ENCODE peak calls at places on chromosomes 13 and 19, in seven cellular contexts. One of them, this sample, is unnamed.
A peak's percentile ranks its signal among the peaks of the same experiment; 100 is the strongest.

GRCh38 chr13:35764359-35765015 is 288.0 kb upstream of the MAB21L1 start:
- DNase-seq in fibroblast of villous mesenchyme: no peak
- DNase-seq in HTR-8/SVneo: no peak
- DNase-seq in nephron progenitor cell: no peak
- DNase-seq in stimulated activated CD4-positive, alpha-beta T cell treated with anti-CD3 and anti-CD28 coated beads, Interleukin-2, amount 100 ng/mL, for 24 hours: no peak
- DNase-seq in NCI-H2029 treated with DMSO at 0.1 percent for 48 hours: no peak
- DNase-seq in effector CD8-positive, alpha-beta T cell: no peak
- DNase-seq in this sample: peak; percentile 73

GRCh38 chr13:80572308-80572676 is 231.4 kb upstream of the SPRY2 start:
- DNase-seq in NCI-H2029 treated with DMSO at 0.1 percent for 48 hours: no peak
- DNase-seq in nephron progenitor cell: no peak
- DNase-seq in effector CD8-positive, alpha-beta T cell: no peak
- DNase-seq in HTR-8/SVneo: no peak
- DNase-seq in stimulated activated CD4-positive, alpha-beta T cell treated with anti-CD3 and anti-CD28 coated beads, Interleukin-2, amount 100 ng/mL, for 24 hours: no peak
- DNase-seq in fibroblast of villous mesenchyme: no peak
- DNase-seq in this sample: no peak

GRCh38 chr13:75507027-75508001 is 25.3 kb upstream of the TBC1D4 start:
- DNase-seq in stimulated activated CD4-positive, alpha-beta T cell treated with anti-CD3 and anti-CD28 coated beads, Interleukin-2, amount 100 ng/mL, for 24 hours: no peak
- DNase-seq in NCI-H2029 treated with DMSO at 0.1 percent for 48 hours: no peak
- DNase-seq in HTR-8/SVneo: no peak
- DNase-seq in nephron progenitor cell: no peak
- DNase-seq in effector CD8-positive, alpha-beta T cell: no peak
- DNase-seq in fibroblast of villous mesenchyme: no peak
- DNase-seq in this sample: no peak

GRCh38 chr19:10420444-10421239 is at the start of gene PDE4A:
- DNase-seq in nephron progenitor cell: peak; percentile 79
- DNase-seq in stimulated activated CD4-positive, alpha-beta T cell treated with anti-CD3 and anti-CD28 coated beads, Interleukin-2, amount 100 ng/mL, for 24 hours: peak; percentile 70
- DNase-seq in fibroblast of villous mesenchyme: peak; percentile 40
- DNase-seq in NCI-H2029 treated with DMSO at 0.1 percent for 48 hours: no peak
- DNase-seq in effector CD8-positive, alpha-beta T cell: no peak
- DNase-seq in HTR-8/SVneo: no peak
- DNase-seq in this sample: peak; percentile 65

GRCh38 chr13:60009300-60010248 is 154.2 kb downstream of the DIAPH3 start:
- DNase-seq in nephron progenitor cell: no peak
- DNase-seq in stimulated activated CD4-positive, alpha-beta T cell treated with anti-CD3 and anti-CD28 coated beads, Interleukin-2, amount 100 ng/mL, for 24 hours: no peak
- DNase-seq in effector CD8-positive, alpha-beta T cell: no peak
- DNase-seq in HTR-8/SVneo: no peak
- DNase-seq in fibroblast of villous mesenchyme: peak; percentile 12
- DNase-seq in NCI-H2029 treated with DMSO at 0.1 percent for 48 hours: peak; percentile 26
- DNase-seq in this sample: no peak

GRCh38 chr19:19515764-19516519 is at the start of gene NDUFA13:
- DNase-seq in effector CD8-positive, alpha-beta T cell: peak; percentile 95
- DNase-seq in stimulated activated CD4-positive, alpha-beta T cell treated with anti-CD3 and anti-CD28 coated beads, Interleukin-2, amount 100 ng/mL, for 24 hours: peak; percentile 95
- DNase-seq in HTR-8/SVneo: peak; percentile 94
- DNase-seq in nephron progenitor cell: peak; percentile 96
- DNase-seq in NCI-H2029 treated with DMSO at 0.1 percent for 48 hours: peak; percentile 58
- DNase-seq in fibroblast of villous mesenchyme: peak; percentile 93
- DNase-seq in this sample: peak; percentile 97

GRCh38 chr19:35791814-35792279 is 16.5 kb downstream of the ARHGAP33 start:
- DNase-seq in nephron progenitor cell: no peak
- DNase-seq in stimulated activated CD4-positive, alpha-beta T cell treated with anti-CD3 and anti-CD28 coated beads, Interleukin-2, amount 100 ng/mL, for 24 hours: no peak
- DNase-seq in NCI-H2029 treated with DMSO at 0.1 percent for 48 hours: no peak
- DNase-seq in HTR-8/SVneo: no peak
- DNase-seq in effector CD8-positive, alpha-beta T cell: no peak
- DNase-seq in fibroblast of villous mesenchyme: no peak
- DNase-seq in this sample: no peak

GRCh38 chr13:32031025-32031814 is at the start of gene FRY:
- DNase-seq in fibroblast of villous mesenchyme: peak; percentile 72
- DNase-seq in effector CD8-positive, alpha-beta T cell: peak; percentile 7
- DNase-seq in stimulated activated CD4-positive, alpha-beta T cell treated with anti-CD3 and anti-CD28 coated beads, Interleukin-2, amount 100 ng/mL, for 24 hours: peak; percentile 56
- DNase-seq in nephron progenitor cell: peak; percentile 75
- DNase-seq in HTR-8/SVneo: peak; percentile 31
- DNase-seq in NCI-H2029 treated with DMSO at 0.1 percent for 48 hours: peak; percentile 15
- DNase-seq in this sample: peak; percentile 76

GRCh38 chr13:42041684-42042035 is 6.8 kb upstream of the DGKH start:
- DNase-seq in NCI-H2029 treated with DMSO at 0.1 percent for 48 hours: no peak
- DNase-seq in fibroblast of villous mesenchyme: peak; percentile 69
- DNase-seq in stimulated activated CD4-positive, alpha-beta T cell treated with anti-CD3 and anti-CD28 coated beads, Interleukin-2, amount 100 ng/mL, for 24 hours: peak; percentile 4
- DNase-seq in HTR-8/SVneo: peak; percentile 30
- DNase-seq in effector CD8-positive, alpha-beta T cell: no peak
- DNase-seq in nephron progenitor cell: peak; percentile 50
- DNase-seq in this sample: peak; percentile 83

GRCh38 chr19:4233282-4233853 is 4.0 kb downstream of the EBI3 start:
- DNase-seq in stimulated activated CD4-positive, alpha-beta T cell treated with anti-CD3 and anti-CD28 coated beads, Interleukin-2, amount 100 ng/mL, for 24 hours: peak; percentile 87
- DNase-seq in NCI-H2029 treated with DMSO at 0.1 percent for 48 hours: no peak
- DNase-seq in HTR-8/SVneo: no peak
- DNase-seq in effector CD8-positive, alpha-beta T cell: peak; percentile 57
- DNase-seq in nephron progenitor cell: peak; percentile 79
- DNase-seq in fibroblast of villous mesenchyme: peak; percentile 14
- DNase-seq in this sample: peak; percentile 46

This sample was measured in astrocyte of the hippocampus.